ENCODE peak calls at places on chromosomes 1 and 21, in six cellular contexts. X is GM23248, B is RWPE2, C is endothelial cell of umbilical vein, F is tibial nerve, J is right cardiac atrium. H is an unnamed sample.

GRCh38 chr1:53968125-53968513 is 22.0 kb downstream of the LRRC42 start:
- DNase-seq in X (no peak), B (no peak), C (no peak), F (no peak), J (no peak), H (no peak)

GRCh38 chr1:168408531-168409242 is 128.0 kb downstream of the TBX19 start:
- DNase-seq in X (peak; percentile 37), B (no peak), C (no peak), F (no peak), J (no peak), H (no peak)

GRCh38 chr21:14918542-14918941 is 146.3 kb downstream of the NRIP1 start:
- DNase-seq in X (peak; percentile 37), B (no peak), C (no peak), F (no peak), J (no peak), H (no peak)

GRCh38 chr1:54995013-54995760 is 3.5 kb upstream of the BSND start:
- DNase-seq in X (no peak), B (peak; percentile 11), C (no peak), F (no peak), J (no peak), H (no peak)

GRCh38 chr1:181748013-181748412 is 264.7 kb downstream of the CACNA1E start:
- DNase-seq in X (no peak), B (no peak), C (no peak), F (no peak), J (no peak), H (no peak)

GRCh38 chr1:59025201-59025600 is 241.4 kb upstream of the JUN start:
- DNase-seq in X (peak; percentile 59), B (no peak), C (peak; percentile 75), F (no peak), J (no peak), H (no peak)

GRCh38 chr1:6924891-6925290 is 139.6 kb downstream of the CAMTA1 start:
- DNase-seq in X (no peak), B (no peak), C (no peak), F (no peak), J (peak; percentile 83), H (no peak)

GRCh38 chr21:26124896-26125295 is 45.7 kb downstream of the APP start:
- DNase-seq in X (no peak), B (no peak), C (no peak), F (no peak), J (no peak), H (no peak)

GRCh38 chr1:168164771-168165170 is 14.0 kb upstream of the TIPRL start:
- DNase-seq in X (peak; percentile 19), B (no peak), C (no peak), F (no peak), J (no peak), H (no peak)

GRCh38 chr1:46718727-46719622 is at the start of gene EFCAB14:
- DNase-seq in X (peak; percentile 93), B (peak; percentile 96), C (peak; percentile 94), F (peak; percentile 91), J (peak; percentile 99), H (peak; percentile 100)

GRCh38 chr1:174659823-174660222 is 212.1 kb downstream of the GPR52 start:
- DNase-seq in X (peak; percentile 32), B (no peak), C (peak; percentile 47), F (no peak), J (no peak), H (no peak)

GRCh38 chr1:175171214-175171913 is 21.2 kb downstream of the KIAA0040 start:
- DNase-seq in X (no peak), B (no peak), C (no peak), F (no peak), J (no peak), H (no peak)

GRCh38 chr21:41559658-41560599 is 52.0 kb upstream of the TMPRSS2 start:
- DNase-seq in X (peak; percentile 86), B (no peak), C (no peak), F (no peak), J (no peak), H (no peak)

GRCh38 chr1:242811092-242811840 is 286.8 kb upstream of the PLD5 start:
- DNase-seq in X (no peak), B (no peak), C (no peak), F (no peak), J (no peak), H (no peak)

GRCh38 chr1:29197993-29198392 is 16.3 kb upstream of the SRSF4 start:
- DNase-seq in X (no peak), B (no peak), C (no peak), F (no peak), J (no peak), H (no peak)

GRCh38 chr1:93878501-93878888 is 511 bp downstream of the DNTTIP2 start:
- DNase-seq in X (peak; percentile 80), B (no peak), C (peak; percentile 44), F (no peak), J (peak; percentile 63), H (peak; percentile 46)

GRCh38 chr1:192489748-192490147 is 85.8 kb upstream of the RGS1 start:
- DNase-seq in X (peak; percentile 96), B (no peak), C (peak; percentile 95), F (no peak), J (peak; percentile 62), H (no peak)

GRCh38 chr1:67945733-67946374 is 104.6 kb downstream of the DIRAS3 start:
- DNase-seq in X (no peak), B (no peak), C (no peak), F (no peak), J (peak; percentile 63), H (no peak)

GRCh38 chr1:46202975-46203737 is at the start of gene LURAP1:
- DNase-seq in X (peak; percentile 80), B (no peak), C (peak; percentile 60), F (peak; percentile 22), J (peak; percentile 88), H (no peak)

GRCh38 chr21:45351526-45352275 is 53.3 kb upstream of the COL18A1 start:
- DNase-seq in X (no peak), B (no peak), C (peak; percentile 31), F (no peak), J (peak; percentile 49), H (no peak)

GRCh38 chr21:25944672-25945213 is 210.0 kb downstream of the GABPA start:
- DNase-seq in X (peak; percentile 40), B (no peak), C (no peak), F (no peak), J (no peak), H (no peak)

GRCh38 chr1:61117283-61117682 is 34.9 kb downstream of the NFIA start:
- DNase-seq in X (no peak), B (no peak), C (no peak), F (no peak), J (no peak), H (no peak)

GRCh38 chr21:34857874-34858273 is 189.1 kb downstream of the CLIC6 start:
- DNase-seq in X (peak; percentile 55), B (no peak), C (no peak), F (no peak), J (no peak), H (no peak)

GRCh38 chr1:180498594-180498993 is 3.8 kb downstream of the ACBD6 start:
- DNase-seq in X (peak; percentile 14), B (no peak), C (no peak), F (no peak), J (no peak), H (no peak)

GRCh38 chr1:121471517-121471916 is 286.7 kb downstream of the SRGAP2C start:
- DNase-seq in X (no peak), B (no peak), C (no peak), F (no peak), J (no peak), H (no peak)

GRCh38 chr1:204894031-204894430 is 23.4 kb downstream of the NFASC start:
- DNase-seq in X (peak; percentile 62), B (no peak), C (no peak), F (no peak), J (no peak), H (no peak)

GRCh38 chr1:228943436-228943835 is 208.2 kb downstream of the RHOU start:
- DNase-seq in X (no peak), B (no peak), C (no peak), F (no peak), J (no peak), H (no peak)

GRCh38 chr1:225539069-225539468 is 111.2 kb upstream of the LBR start:
- DNase-seq in X (peak; percentile 54), B (no peak), C (no peak), F (no peak), J (no peak), H (no peak)

GRCh38 chr21:27154451-27155129 is 187.7 kb upstream of the ADAMTS5 start:
- DNase-seq in X (peak; percentile 16), B (no peak), C (no peak), F (no peak), J (no peak), H (no peak)

GRCh38 chr21:27157097-27157496 is 190.2 kb upstream of the ADAMTS5 start:
- DNase-seq in X (no peak), B (no peak), C (no peak), F (no peak), J (no peak), H (no peak)

GRCh38 chr21:27156666-27157065 is 189.8 kb upstream of the ADAMTS5 start:
- DNase-seq in X (no peak), B (no peak), C (no peak), F (no peak), J (no peak), H (no peak)

GRCh38 chr21:27152996-27153395 is 186.1 kb upstream of the ADAMTS5 start:
- DNase-seq in X (peak; percentile 5), B (no peak), C (no peak), F (no peak), J (no peak), H (no peak)

GRCh38 chr21:27155130-27155500 is 188.2 kb upstream of the ADAMTS5 start:
- DNase-seq in X (no peak), B (no peak), C (no peak), F (no peak), J (no peak), H (no peak)
- H3K9me3 ChIP-seq in X (no peaks in the 10 kb centered on the region), B (no peaks in the 10 kb centered on the region), C (no peaks in the 10 kb centered on the region), F (no peaks in the 10 kb centered on the region), J (no peaks in the 10 kb centered on the region), H (no peaks in the 10 kb centered on the region)

GRCh38 chr21:21101911-21102310 is 103.7 kb downstream of the NCAM2 start:
- DNase-seq in X (no peak), B (no peak), C (no peak), F (no peak), J (no peak), H (no peak)
- H3K9me3 ChIP-seq in X (no peaks in the 10 kb centered on the region), B (no peaks in the 10 kb centered on the region), C (no peaks in the 10 kb centered on the region), F (no peaks in the 10 kb centered on the region), J (no peaks in the 10 kb centered on the region), H (no peaks in the 10 kb centered on the region)

GRCh38 chr1:5415621-5416020 is 576.6 kb downstream of the NPHP4 start:
- DNase-seq in X (no peak), B (no peak), C (no peak), F (no peak), J (no peak), H (no peak)
- H3K9me3 ChIP-seq in X (no peaks in the 10 kb centered on the region), B (no peaks in the 10 kb centered on the region), C (peaks cover 5% of the 10 kb centered on the region), F (no peaks in the 10 kb centered on the region), J (no peaks in the 10 kb centered on the region), H (no peaks in the 10 kb centered on the region)

GRCh38 chr1:48999321-48999720 is 222.6 kb upstream of the BEND5 start:
- DNase-seq in X (no peak), B (no peak), C (no peak), F (no peak), J (no peak), H (no peak)

DNA sequence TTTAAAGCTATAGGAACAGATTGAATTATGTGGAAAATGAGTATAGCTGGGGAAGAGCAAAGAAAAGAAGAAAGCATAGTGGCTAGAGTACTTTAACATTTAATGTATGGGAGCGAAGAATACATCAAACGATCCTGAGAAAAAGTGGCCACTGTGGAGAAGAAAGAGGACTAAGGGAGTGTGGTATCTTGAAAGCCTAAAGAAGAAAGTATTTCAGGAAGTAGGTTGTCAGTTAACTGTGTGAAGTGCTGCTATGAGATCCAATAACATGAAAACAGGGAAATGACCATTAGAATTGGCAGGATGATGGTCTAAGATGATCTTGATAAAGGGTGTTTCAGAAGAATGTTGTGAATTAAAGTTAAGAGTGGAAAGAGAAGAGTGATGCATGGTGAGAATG is 219.6 kb upstream of the BEND5 start:
- DNase-seq in X (no peak), B (no peak), C (no peak), F (no peak), J (no peak), H (no peak)
- H3K9me3 ChIP-seq in X (no peaks in the 10 kb centered on the region), B (no peaks in the 10 kb centered on the region), C (no peaks in the 10 kb centered on the region), F (no peaks in the 10 kb centered on the region), J (peaks cover 2% of the 10 kb centered on the region), H (no peaks in the 10 kb centered on the region)